ENCODE peak calls at places on chromosomes 5 and 9, in ten cellular contexts. N is lower lobe of right lung, S is ovary, X is BE2C, D is osteocyte, M is astrocyte of the cerebellum, Y is IMR-90, O is colonic mucosa, P is astrocyte, I is AG09309. J is an unnamed sample.

GRCh38 chr9:19804431-19804830 is 15.6 kb upstream of the SLC24A2 start:
- DNase-seq in Y (no peak), P (no peak), X (no peak), O (no peak), M (no peak), N (no peak), D (no peak), S (no peak), I (no peak), J (no peak)

GRCh38 chr5:14059810-14060209 is 83.3 kb upstream of the TRIO start:
- DNase-seq in P (peak), I (no peak), X (no peak), M (no peak), O (no peak), D (no peak), S (no peak), Y (peak), N (no peak), J (no peak)

GRCh38 chr9:98796364-98797101 is at the start of gene ANKS6:
- DNase-seq in Y (peak), N (peak), D (peak), M (no peak), O (peak), P (peak), X (peak), I (no peak), S (peak), J (peak)

GRCh38 chr5:41068169-41068568 is 3.0 kb downstream of the MROH2B start:
- DNase-seq in D (no peak), M (peak), P (peak), N (no peak), I (no peak), Y (no peak), X (peak), O (no peak), S (no peak), J (no peak)

GRCh38 chr9:18721267-18722079 is 247.5 kb downstream of the ADAMTSL1 start:
- DNase-seq in Y (no peak), I (no peak), N (no peak), D (no peak), P (no peak), O (no peak), X (no peak), M (no peak), S (no peak), J (no peak)

GRCh38 chr5:78509145-78509865 is 139.3 kb downstream of the LHFPL2 start:
- DNase-seq in Y (no peak), D (no peak), S (no peak), P (no peak), X (no peak), O (no peak), M (no peak), N (no peak), I (no peak), J (no peak)

GRCh38 chr5:87122171-87122977 is 145.3 kb upstream of the RASA1 start:
- DNase-seq in D (no peak), X (no peak), O (no peak), S (no peak), Y (no peak), N (no peak), P (no peak), I (no peak), M (no peak), J (no peak)

GRCh38 chr9:27519466-27520465 is 4.3 kb upstream of the IFNK start:
- DNase-seq in O (no peak), N (no peak), Y (no peak), S (no peak), P (peak), X (no peak), M (no peak), D (no peak), I (no peak), J (no peak)

GRCh38 chr5:14296533-14297331 is 153.6 kb downstream of the TRIO start:
- DNase-seq in N (no peak), D (no peak), Y (peak), O (no peak), X (no peak), S (no peak), P (no peak), I (no peak), M (no peak), J (no peak)

GRCh38 chr9:78115073-78115472 is 83.5 kb upstream of the GNAQ start:
- DNase-seq in P (no peak), O (no peak), M (no peak), S (no peak), D (no peak), I (no peak), N (no peak), X (peak), Y (no peak), J (no peak)

GRCh38 chr9:125889524-125890473 is 142.6 kb downstream of the PBX3 start:
- DNase-seq in O (peak), S (peak), M (peak), Y (peak), X (peak), D (peak), P (peak), I (no peak), N (peak), J (no peak)

GRCh38 chr5:91280062-91280941 is 102.8 kb downstream of the ARRDC3 start:
- DNase-seq in D (peak), P (peak), M (peak), S (peak), I (peak), O (peak), Y (peak), X (peak), N (peak), J (peak)

GRCh38 chr9:120391691-120392090 is 188.3 kb downstream of the CDK5RAP2 start:
- DNase-seq in N (no peak), D (no peak), I (no peak), Y (no peak), O (no peak), S (no peak), P (no peak), M (no peak), X (no peak), J (no peak)

GRCh38 chr9:134989206-134990065 is 71.7 kb upstream of the FCN1 start:
- DNase-seq in D (no peak), M (no peak), O (no peak), I (no peak), N (no peak), X (no peak), P (no peak), S (no peak), Y (no peak), J (no peak)

GRCh38 chr5:72280655-72281069 is 39.4 kb downstream of the MRPS27 start:
- DNase-seq in O (no peak), M (peak), P (peak), S (no peak), X (peak), D (no peak), I (no peak), Y (peak), N (no peak), J (peak)

GRCh38 chr5:61429906-61430305 is 97.8 kb downstream of the ZSWIM6 start:
- DNase-seq in P (no peak), D (no peak), I (no peak), S (no peak), X (no peak), O (no peak), N (no peak), M (no peak), Y (no peak), J (no peak)

GRCh38 chr5:16679863-16680262 is 63.1 kb upstream of the RETREG1 start:
- DNase-seq in N (no peak), S (no peak), Y (no peak), M (no peak), X (peak), P (no peak), O (no peak), I (no peak), D (no peak), J (no peak)

GRCh38 chr5:120314201-120314600 is 149.9 kb upstream of the PRR16 start:
- DNase-seq in P (no peak), D (no peak), M (peak), O (no peak), S (no peak), I (no peak), N (no peak), X (no peak), Y (peak), J (peak)

GRCh38 chr5:180068519-180069090 is 3.0 kb downstream of the RNF130 start:
- DNase-seq in Y (no peak), P (no peak), D (no peak), O (no peak), S (no peak), X (no peak), M (no peak), I (no peak), N (no peak), J (no peak)

GRCh38 chr9:132518626-132519025 is 63.8 kb upstream of the BARHL1 start:
- DNase-seq in I (no peak), D (no peak), M (no peak), X (no peak), O (no peak), Y (no peak), S (no peak), P (no peak), N (peak), J (no peak)

GRCh38 chr9:110714314-110714713 is 45.7 kb downstream of the MUSK start:
- DNase-seq in I (no peak), X (no peak), N (no peak), P (no peak), M (no peak), Y (peak), D (no peak), S (no peak), O (no peak), J (no peak)

GRCh38 chr9:86838883-86839497 is 108.3 kb downstream of the GAS1 start:
- DNase-seq in P (no peak), O (no peak), X (no peak), Y (no peak), D (no peak), M (peak), I (no peak), N (no peak), S (no peak), J (no peak)

GRCh38 chr9:92635760-92636159 is 34.2 kb downstream of the IPPK start:
- DNase-seq in I (no peak), P (no peak), M (no peak), O (no peak), X (no peak), D (peak), S (no peak), N (peak), Y (no peak), J (no peak)

GRCh38 chr5:33650911-33651310 is 210.1 kb downstream of the TARS1 start:
- DNase-seq in P (peak), N (no peak), X (no peak), Y (peak), M (peak), D (no peak), O (no peak), I (no peak), S (no peak), J (no peak)

GRCh38 chr9:114958021-114958846 is 27.8 kb upstream of the TNFSF8 start:
- DNase-seq in P (no peak), D (no peak), O (peak), X (no peak), I (no peak), N (peak), Y (no peak), S (no peak), M (no peak), J (no peak)

GRCh38 chr9:88871669-88872068 is 119.6 kb upstream of the S1PR3 start:
- DNase-seq in X (no peak), O (no peak), M (no peak), S (no peak), Y (no peak), I (no peak), N (no peak), P (no peak), D (no peak), J (no peak)

GRCh38 chr9:978117-978830 is 1.8 kb downstream of the DMRT3 start:
- DNase-seq in N (no peak), D (no peak), M (no peak), S (no peak), X (no peak), P (no peak), I (no peak), Y (no peak), O (no peak), J (no peak)

GRCh38 chr5:138459311-138459710 is 6.0 kb upstream of the EGR1 start:
- DNase-seq in Y (no peak), S (no peak), O (peak), I (no peak), N (peak), P (no peak), X (no peak), D (no peak), M (no peak), J (no peak)

GRCh38 chr5:164202338-164202737 is 696.9 kb downstream of the MAT2B start:
- DNase-seq in I (no peak), D (no peak), Y (peak), P (peak), M (peak), S (no peak), X (no peak), N (no peak), O (no peak), J (no peak)

GRCh38 chr9:13845460-13845859 is 468.5 kb downstream of the NFIB start:
- DNase-seq in N (no peak), X (no peak), O (no peak), M (peak), Y (peak), D (no peak), S (no peak), I (no peak), P (peak), J (peak)

GRCh38 chr5:95081500-95082355 is 203.2 kb downstream of the MCTP1 start:
- DNase-seq in S (no peak), N (peak), X (no peak), P (peak), D (no peak), O (no peak), Y (peak), I (peak), M (peak), J (peak)

GRCh38 chr9:92650839-92651621 is 18.9 kb downstream of the IPPK start:
- DNase-seq in X (peak), D (no peak), N (peak), Y (peak), M (peak), S (peak), O (no peak), I (peak), P (peak), J (no peak)

GRCh38 chr9:129836342-129837007 is 1.2 kb downstream of the USP20 start:
- DNase-seq in X (no peak), O (peak), D (no peak), S (no peak), Y (no peak), N (no peak), P (no peak), M (no peak), I (no peak), J (no peak)

GRCh38 chr5:81749186-81749561 is 1.7 kb downstream of the SSBP2 start:
- DNase-seq in I (no peak), N (no peak), D (no peak), O (no peak), Y (no peak), X (no peak), S (no peak), M (no peak), P (no peak), J (no peak)

GRCh38 chr5:81750308-81751008 is 439 bp downstream of the SSBP2 start:
- DNase-seq in N (no peak), S (no peak), P (no peak), X (peak), O (peak), M (no peak), Y (no peak), D (no peak), I (no peak), J (no peak)

GRCh38 chr5:81748556-81748955 is 2.3 kb downstream of the SSBP2 start:
- DNase-seq in D (no peak), M (no peak), Y (no peak), N (no peak), O (no peak), I (no peak), P (no peak), X (no peak), S (no peak), J (no peak)

GRCh38 chr5:81751009-81751835 is at the start of gene SSBP2:
- DNase-seq in M (peak), P (peak), S (peak), D (peak), Y (peak), N (peak), I (peak), X (peak), O (peak), J (peak)

GRCh38 chr5:81749562-81750307 is 1.2 kb downstream of the SSBP2 start:
- DNase-seq in N (peak), Y (peak), M (no peak), D (peak), X (peak), S (peak), P (no peak), I (no peak), O (peak), J (no peak)
- TF ChIP-seq CTCF in N (no peak), Y (no peak), M (no peak), D (peak), X (no peak), S (no peak), P (no peak), I (no peak), O (no peak), J (no peak)

GRCh38 chr9:34126207-34127034 is at the start of gene DCAF12:
- DNase-seq in N (peak), D (peak), O (peak), X (peak), P (peak), M (peak), S (peak), I (peak), Y (peak), J (peak)

GRCh38 chr9:34124923-34125322 is 1.6 kb downstream of the DCAF12 start:
- DNase-seq in M (no peak), D (no peak), I (no peak), Y (no peak), S (no peak), O (peak), X (no peak), N (no peak), P (no peak), J (no peak)

GRCh38 chr9:34124103-34124502 is 2.4 kb downstream of the DCAF12 start:
- DNase-seq in O (no peak), M (no peak), N (no peak), X (no peak), P (no peak), Y (no peak), S (no peak), I (no peak), D (no peak), J (no peak)

GRCh38 chr9:34127035-34127948 is 794 bp upstream of the DCAF12 start:
- DNase-seq in M (no peak), P (no peak), X (no peak), S (no peak), Y (no peak), N (no peak), O (peak), D (no peak), I (no peak), J (no peak)

DNA sequence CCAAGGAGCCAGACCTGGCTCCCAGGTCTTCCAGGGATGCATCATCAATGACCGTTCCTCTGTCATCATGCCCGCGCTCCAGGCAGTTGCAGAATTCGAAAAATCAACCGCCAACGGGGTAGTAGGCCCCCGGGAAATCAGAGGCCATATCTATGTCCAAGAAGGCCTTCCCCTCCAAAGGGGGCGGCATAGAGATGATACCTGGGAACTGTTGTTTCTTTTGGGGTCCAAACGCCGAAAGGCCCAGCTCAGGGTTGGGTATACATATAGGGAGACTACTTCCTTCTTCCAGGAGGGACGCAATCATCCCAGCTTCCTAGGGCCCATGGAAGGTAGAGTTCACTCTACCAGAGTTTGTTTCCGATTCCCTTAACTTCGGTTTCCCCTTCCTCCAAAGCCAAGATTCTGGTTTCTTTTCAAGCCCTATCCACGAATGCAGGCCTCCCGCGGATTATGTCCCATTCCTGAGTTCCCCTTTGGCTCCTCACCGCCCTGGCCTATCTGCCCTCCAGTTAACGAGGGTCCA is 754 bp downstream of the DCAF12 start:
- DNase-seq in P (peak), O (peak), Y (peak), I (no peak), S (no peak), N (no peak), D (no peak), X (peak), M (no peak), J (peak)
- TF ChIP-seq CTCF in P (no peak), O (no peak), Y (peak), I (no peak), S (no peak), N (no peak), D (no peak), X (peak), M (peak), J (no peak)

GRCh38 chr9:4548796-4549725 is 58.8 kb downstream of the SLC1A1 start:
- DNase-seq in S (no peak), N (peak), Y (no peak), I (no peak), O (no peak), D (no peak), X (peak), P (no peak), M (no peak), J (peak)
- TF ChIP-seq CTCF in S (no peak), N (peak), Y (no peak), I (peak), O (peak), D (peak), X (peak), P (no peak), M (no peak), J (peak)

GRCh38 chr9:113854310-113854709 is 21.8 kb upstream of the ZNF618 start:
- DNase-seq in M (no peak), Y (no peak), O (no peak), P (no peak), S (no peak), D (no peak), I (no peak), N (no peak), X (no peak), J (no peak)

GRCh38 chr9:113851860-113852259 is 24.2 kb upstream of the ZNF618 start:
- DNase-seq in S (no peak), N (no peak), M (no peak), P (no peak), Y (no peak), X (no peak), D (no peak), I (no peak), O (no peak), J (no peak)

GRCh38 chr9:113851359-113851758 is 24.8 kb upstream of the ZNF618 start:
- DNase-seq in X (no peak), I (no peak), M (no peak), S (no peak), O (no peak), D (no peak), P (no peak), N (no peak), Y (no peak), J (no peak)

GRCh38 chr9:113857875-113858274 is 18.2 kb upstream of the ZNF618 start:
- DNase-seq in Y (peak), D (no peak), P (peak), O (no peak), X (no peak), S (no peak), I (no peak), N (peak), M (no peak), J (no peak)

GRCh38 chr9:113853333-113853732 is 22.8 kb upstream of the ZNF618 start:
- DNase-seq in P (no peak), M (no peak), X (no peak), S (no peak), N (no peak), D (no peak), I (no peak), Y (no peak), O (no peak), J (no peak)
- TF ChIP-seq CTCF in P (no peak), M (peak), X (peak), S (no peak), N (peak), D (peak), I (peak), Y (peak), O (peak), J (peak)